ENCODE peak calls at places on chromosomes 6 and 20, in nine cellular contexts. Z, G, E, N, W, L, K, B and O are unnamed samples. For H3K4me1, the result is how much of the 10 kb centered on the place peaks cover.

GRCh38 chr6:89610149-89610642 is 28.4 kb downstream of the LYRM2 start:
- DNase-seq in Z (no peak), G (no peak), E (peak), N (peak), W (peak), L (peak), K (peak), B (peak), O (peak)

GRCh38 chr6:156789081-156789943 is 12.1 kb downstream of the ARID1B start:
- DNase-seq in Z (no peak), G (no peak), E (no peak), N (no peak), W (no peak), L (no peak), K (no peak), B (no peak), O (no peak)

GRCh38 chr20:36093025-36093803 is 61.3 kb upstream of the EPB41L1 start:
- DNase-seq in Z (no peak), G (no peak), E (no peak), N (peak), W (peak), L (peak), K (peak), B (no peak), O (peak)

GRCh38 chr6:122372647-122373046 is 26.8 kb upstream of the HSF2 start:
- DNase-seq in Z (no peak), G (no peak), E (no peak), N (no peak), W (no peak), L (no peak), K (no peak), B (peak), O (no peak)

GRCh38 chr6:169269180-169270076 is 15.8 kb upstream of the THBS2 start:
- DNase-seq in Z (no peak), G (peak), E (no peak), N (peak), W (no peak), L (peak), K (no peak), B (no peak), O (no peak)

GRCh38 chr20:32251470-32251869 is 26.0 kb upstream of the KIF3B start:
- DNase-seq in Z (no peak), G (no peak), E (no peak), N (no peak), W (no peak), L (no peak), K (no peak), B (no peak), O (no peak)

GRCh38 chr6:149856256-149856994 is 7.7 kb downstream of the LRP11 start:
- DNase-seq in Z (no peak), G (peak), E (no peak), N (no peak), W (no peak), L (no peak), K (no peak), B (no peak), O (no peak)

GRCh38 chr20:58497076-58497665 is 18.0 kb downstream of the APCDD1L start:
- DNase-seq in Z (no peak), G (no peak), E (no peak), N (no peak), W (no peak), L (no peak), K (no peak), B (no peak), O (no peak)

GRCh38 chr6:123009101-123009500 is 13.1 kb downstream of the CLVS2 start:
- DNase-seq in Z (no peak), G (no peak), E (no peak), N (no peak), W (no peak), L (no peak), K (no peak), B (no peak), O (no peak)

GRCh38 chr20:51565741-51566140 is 23.2 kb upstream of the NFATC2 start:
- DNase-seq in Z (no peak), G (no peak), E (no peak), N (no peak), W (no peak), L (no peak), K (no peak), B (no peak), O (no peak)

GRCh38 chr20:35912877-35913276 is 41.4 kb downstream of the SCAND1 start:
- DNase-seq in Z (no peak), G (no peak), E (no peak), N (no peak), W (no peak), L (no peak), K (no peak), B (no peak), O (no peak)

GRCh38 chr20:48295445-48295903 is 510.2 kb upstream of the SULF2 start:
- DNase-seq in Z (peak), G (no peak), E (peak), N (no peak), W (no peak), L (no peak), K (no peak), B (peak), O (no peak)

GRCh38 chr6:93123585-93123984 is 295.8 kb downstream of the EPHA7 start:
- DNase-seq in Z (no peak), G (no peak), E (no peak), N (no peak), W (no peak), L (no peak), K (no peak), B (peak), O (no peak)

GRCh38 chr6:144265390-144265789 is 19.7 kb upstream of the UTRN start:
- DNase-seq in Z (no peak), G (no peak), E (no peak), N (no peak), W (no peak), L (no peak), K (no peak), B (peak), O (no peak)

GRCh38 chr6:100138346-100139022 is 144.5 kb upstream of the MCHR2 start:
- DNase-seq in Z (no peak), G (no peak), E (no peak), N (no peak), W (no peak), L (no peak), K (no peak), B (no peak), O (no peak)

GRCh38 chr6:144215402-144215931 is 65.2 kb downstream of the STX11 start:
- DNase-seq in Z (no peak), G (peak), E (no peak), N (peak), W (no peak), L (no peak), K (no peak), B (no peak), O (peak)

GRCh38 chr6:2485116-2485515 is 239.7 kb upstream of the GMDS start:
- DNase-seq in Z (no peak), G (no peak), E (no peak), N (peak), W (peak), L (no peak), K (no peak), B (no peak), O (no peak)

GRCh38 chr6:70673054-70673453 is 5.4 kb downstream of the SMAP1 start:
- DNase-seq in Z (no peak), G (no peak), E (no peak), N (no peak), W (no peak), L (no peak), K (no peak), B (peak), O (no peak)

GRCh38 chr20:40251284-40251932 is 437.6 kb downstream of the MAFB start:
- DNase-seq in Z (no peak), G (no peak), E (peak), N (peak), W (no peak), L (no peak), K (no peak), B (peak), O (peak)

GRCh38 chr20:46273701-46274100 is 34.6 kb downstream of the CDH22 start:
- DNase-seq in Z (no peak), G (no peak), E (no peak), N (no peak), W (no peak), L (no peak), K (no peak), B (peak), O (no peak)

GRCh38 chr6:148776321-148776966 is 29.6 kb downstream of the UST start:
- DNase-seq in Z (no peak), G (no peak), E (no peak), N (no peak), W (no peak), L (no peak), K (no peak), B (no peak), O (no peak)

GRCh38 chr6:42049116-42049809 is 1.1 kb upstream of the TAF8 start:
- DNase-seq in Z (no peak), G (no peak), E (no peak), N (no peak), W (no peak), L (peak), K (no peak), B (peak), O (peak)

GRCh38 chr20:32227744-32228688 is 20.3 kb downstream of the POFUT1 start:
- DNase-seq in Z (no peak), G (no peak), E (no peak), N (peak), W (peak), L (no peak), K (no peak), B (no peak), O (peak)

GRCh38 chr20:63085087-63085861 is 78.5 kb upstream of the BHLHE23 start:
- DNase-seq in Z (no peak), G (no peak), E (no peak), N (no peak), W (no peak), L (peak), K (peak), B (no peak), O (peak)

GRCh38 chr6:20333870-20334269 is 67.8 kb upstream of the E2F3 start:
- DNase-seq in Z (no peak), G (no peak), E (no peak), N (no peak), W (no peak), L (no peak), K (no peak), B (no peak), O (no peak)

GRCh38 chr6:4920914-4921410 is 82.9 kb downstream of the RPP40 start:
- DNase-seq in Z (no peak), G (no peak), E (no peak), N (no peak), W (no peak), L (no peak), K (no peak), B (no peak), O (no peak)

GRCh38 chr6:33692760-33693158 is 18.7 kb downstream of the UQCC2 start:
- DNase-seq in Z (no peak), G (no peak), E (no peak), N (peak), W (peak), L (no peak), K (no peak), B (no peak), O (peak)

GRCh38 chr6:72212686-72213085 is 326.3 kb downstream of the RIMS1 start:
- DNase-seq in Z (no peak), G (no peak), E (no peak), N (no peak), W (no peak), L (no peak), K (no peak), B (no peak), O (no peak)

GRCh38 chr6:65937982-65938381 is 231.0 kb upstream of the EYS start:
- DNase-seq in Z (no peak), G (no peak), E (no peak), N (no peak), W (no peak), L (no peak), K (no peak), B (no peak), O (no peak)

GRCh38 chr6:126188271-126188909 is 151.5 kb upstream of the CENPW start:
- DNase-seq in Z (no peak), G (no peak), E (no peak), N (no peak), W (no peak), L (no peak), K (no peak), B (no peak), O (no peak)

GRCh38 chr6:141510803-141511202 is 621.9 kb upstream of the GJE1 start:
- DNase-seq in Z (no peak), G (no peak), E (no peak), N (no peak), W (no peak), L (no peak), K (no peak), B (no peak), O (no peak)

GRCh38 chr6:15227827-15228318 is 18.0 kb upstream of the JARID2 start:
- DNase-seq in Z (no peak), G (no peak), E (no peak), N (no peak), W (no peak), L (no peak), K (no peak), B (no peak), O (no peak)

GRCh38 chr20:25565578-25566157 is 19.7 kb downstream of the NINL start:
- DNase-seq in Z (no peak), G (no peak), E (no peak), N (no peak), W (no peak), L (no peak), K (no peak), B (no peak), O (no peak)

GRCh38 chr20:33817411-33817810 is 6.3 kb downstream of the CHMP4B start:
- DNase-seq in Z (no peak), G (no peak), E (no peak), N (no peak), W (no peak), L (no peak), K (no peak), B (no peak), O (no peak)
- H3K4me1 ChIP-seq in Z (under half), G (half or more), E (under half), N (half or more), W (half or more), L (half or more), K (under half), B (under half), O (half or more)

GRCh38 chr6:34813028-34813742 is 21.3 kb downstream of the BLTP3A start:
- DNase-seq in Z (no peak), G (no peak), E (no peak), N (no peak), W (no peak), L (no peak), K (no peak), B (no peak), O (no peak)

GRCh38 chr6:34816635-34817301 is 24.9 kb downstream of the BLTP3A start:
- DNase-seq in Z (no peak), G (no peak), E (no peak), N (no peak), W (no peak), L (no peak), K (no peak), B (no peak), O (no peak)

GRCh38 chr6:34819571-34820480 is 27.9 kb downstream of the BLTP3A start:
- DNase-seq in Z (no peak), G (no peak), E (no peak), N (no peak), W (no peak), L (no peak), K (no peak), B (no peak), O (no peak)

DNA sequence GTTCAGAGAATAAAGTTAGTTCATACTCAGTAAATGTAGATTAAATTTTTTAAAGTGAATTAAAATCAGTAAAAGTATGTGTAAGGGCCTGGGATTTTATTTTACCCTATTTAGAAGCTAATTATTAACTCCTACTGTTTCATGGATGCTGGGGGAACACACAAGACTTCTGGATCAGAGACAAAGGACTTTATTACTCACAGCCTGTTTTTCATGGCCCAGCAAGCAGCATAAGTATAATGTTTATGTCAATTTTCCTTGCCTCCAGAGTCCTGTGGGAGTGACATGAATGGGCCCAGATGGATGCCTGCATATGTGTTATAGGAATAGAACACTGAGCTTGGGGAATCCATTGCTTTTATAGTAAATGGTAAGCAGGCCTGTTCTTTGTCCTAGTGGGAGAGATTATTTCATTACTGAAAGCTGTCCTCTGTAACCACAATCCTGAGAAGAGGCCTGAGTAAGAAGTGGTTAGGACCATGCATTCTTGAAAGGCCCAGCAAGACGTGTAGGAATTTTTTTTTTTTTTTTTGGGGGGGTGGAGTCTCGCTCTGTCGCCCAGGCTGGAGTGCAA is 25.5 kb downstream of the BLTP3A start:
- DNase-seq in Z (no peak), G (no peak), E (no peak), N (no peak), W (no peak), L (no peak), K (no peak), B (no peak), O (no peak)
- H3K27ac ChIP-seq in Z (no peak), G (no peak), E (no peak), N (no peak), W (no peak), L (no peak), K (no peak), B (peak), O (peak)

GRCh38 chr6:16337280-16337975 is 99.0 kb downstream of the GMPR start:
- DNase-seq in Z (no peak), G (no peak), E (no peak), N (peak), W (peak), L (peak), K (peak), B (peak), O (peak)

GRCh38 chr6:16339263-16339587 is 100.8 kb downstream of the GMPR start:
- DNase-seq in Z (no peak), G (no peak), E (no peak), N (no peak), W (no peak), L (no peak), K (no peak), B (no peak), O (no peak)

GRCh38 chr6:16336056-16336810 is 97.8 kb downstream of the GMPR start:
- DNase-seq in Z (no peak), G (no peak), E (no peak), N (no peak), W (no peak), L (no peak), K (no peak), B (no peak), O (peak)

GRCh38 chr6:16335176-16335575 is 96.8 kb downstream of the GMPR start:
- DNase-seq in Z (no peak), G (no peak), E (no peak), N (no peak), W (no peak), L (no peak), K (no peak), B (no peak), O (no peak)

GRCh38 chr6:16338577-16339262 is 100.3 kb downstream of the GMPR start:
- DNase-seq in Z (no peak), G (no peak), E (no peak), N (peak), W (peak), L (peak), K (no peak), B (peak), O (no peak)
- TF ChIP-seq POLR2AphosphoS5 in Z (no peak), G (peak), E (no peak), N (peak), W (peak), L (peak), K (peak), B (no peak), O (peak)

GRCh38 chr6:47456536-47456975 is 21.0 kb upstream of the CD2AP start:
- DNase-seq in Z (no peak), G (no peak), E (no peak), N (no peak), W (no peak), L (no peak), K (no peak), B (no peak), O (no peak)
- H3K4me1 ChIP-seq in Z (under half), G (under half), E (under half), N (under half), W (under half), L (under half), K (under half), B (under half), O (under half)

GRCh38 chr6:157879034-157879872 is 56.2 kb downstream of the SNX9 start:
- DNase-seq in Z (no peak), G (no peak), E (no peak), N (no peak), W (no peak), L (no peak), K (no peak), B (peak), O (no peak)

GRCh38 chr6:157878039-157878438 is 55.0 kb downstream of the SNX9 start:
- DNase-seq in Z (no peak), G (no peak), E (no peak), N (no peak), W (no peak), L (no peak), K (no peak), B (no peak), O (no peak)

GRCh38 chr6:157881375-157881774 is 58.3 kb downstream of the SNX9 start:
- DNase-seq in Z (no peak), G (no peak), E (no peak), N (no peak), W (no peak), L (no peak), K (no peak), B (no peak), O (peak)

GRCh38 chr6:157879873-157880254 is 56.8 kb downstream of the SNX9 start:
- DNase-seq in Z (no peak), G (no peak), E (no peak), N (no peak), W (no peak), L (no peak), K (no peak), B (no peak), O (no peak)

DNA sequence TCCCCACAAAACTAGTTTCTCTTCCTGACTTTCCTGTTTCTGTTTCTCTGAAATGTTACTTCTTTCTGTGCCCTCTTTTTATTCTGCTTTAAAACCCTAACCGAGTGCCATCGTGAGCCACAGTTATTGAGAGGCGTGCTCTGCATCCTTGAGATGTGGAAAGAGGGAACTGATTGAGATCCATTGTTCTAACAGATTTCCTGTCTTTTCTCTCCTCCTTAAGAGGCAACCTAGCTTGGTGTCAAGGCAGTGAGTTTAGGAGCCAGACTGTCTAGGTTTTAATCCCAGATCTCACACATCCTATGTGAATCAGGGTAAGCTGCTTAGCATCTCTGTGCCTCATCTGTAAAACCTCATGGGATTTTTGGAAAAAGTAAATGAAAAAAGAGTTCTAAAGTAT is 57.5 kb downstream of the SNX9 start:
- DNase-seq in Z (no peak), G (no peak), E (no peak), N (no peak), W (no peak), L (no peak), K (no peak), B (no peak), O (no peak)
- H3K27ac ChIP-seq in Z (no peak), G (no peak), E (no peak), N (no peak), W (no peak), L (no peak), K (peak), B (no peak), O (no peak)

GRCh38 chr6:391559-392440 is at the start of gene IRF4:
- DNase-seq in Z (no peak), G (no peak), E (no peak), N (peak), W (no peak), L (no peak), K (no peak), B (peak), O (peak)
- TF ChIP-seq POLR2AphosphoS5 in Z (no peak), G (no peak), E (no peak), N (peak), W (peak), L (peak), K (no peak), B (peak), O (peak)

DNA sequence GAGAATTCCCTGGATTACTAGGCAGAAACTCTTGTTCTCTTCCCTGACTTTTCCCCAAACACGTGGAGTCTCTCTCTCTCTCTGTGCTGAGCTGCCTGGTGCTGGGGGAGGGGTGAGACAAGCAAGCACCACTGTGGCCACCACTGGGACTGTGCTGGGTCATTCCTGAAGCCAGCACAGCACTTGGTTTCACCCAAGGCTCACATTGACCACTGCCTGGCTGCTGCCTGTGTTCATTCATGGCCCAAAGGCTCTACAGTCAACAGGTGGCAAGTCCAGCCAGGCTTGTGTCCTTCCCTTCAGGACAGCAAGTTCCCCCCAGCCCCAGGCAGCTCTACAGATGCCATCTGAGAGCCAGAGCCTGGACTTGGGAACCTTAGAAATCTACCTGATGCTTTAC is 92.2 kb downstream of the CTNNBL1 start:
- DNase-seq in Z (no peak), G (no peak), E (no peak), N (no peak), W (no peak), L (no peak), K (no peak), B (peak), O (no peak)
- H3K4me1 ChIP-seq in Z (under half), G (under half), E (under half), N (under half), W (under half), L (under half), K (under half), B (under half), O (under half)